ENCODE peak calls at places on chromosomes 11 and 22, in five cellular contexts. A, Q, E, P and J are unnamed samples.

GRCh38 chr11:2827256-2827655 is 58.3 kb downstream of the CDKN1C start:
- DNase-seq in A (no peak), P (peak), E (peak), Q (no peak), J (no peak)

GRCh38 chr11:118691926-118692830 is 12.7 kb upstream of the TREH start:
- DNase-seq in P (no peak), E (peak), Q (no peak), A (no peak), J (no peak)

GRCh38 chr11:17600316-17601205 is 53.5 kb downstream of the OTOG start:
- DNase-seq in Q (no peak), P (peak), A (no peak), E (no peak), J (no peak)

GRCh38 chr11:116276051-116277044 is 496.4 kb downstream of the BUD13 start:
- DNase-seq in P (peak), A (peak), E (peak), Q (peak), J (no peak)

GRCh38 chr11:2797741-2798361 is 87.7 kb downstream of the CDKN1C start:
- DNase-seq in P (peak), A (no peak), E (no peak), Q (no peak), J (no peak)

GRCh38 chr11:10926801-10927200 is 68.9 kb upstream of the ZBED5 start:
- DNase-seq in P (no peak), A (no peak), Q (no peak), E (peak), J (no peak)

GRCh38 chr11:119148855-119149370 is at the start of gene ABCG4:
- DNase-seq in E (no peak), P (no peak), A (no peak), Q (no peak), J (no peak)

GRCh38 chr11:65491614-65492386 is 7.0 kb upstream of the MALAT1 start:
- DNase-seq in Q (no peak), E (peak), P (peak), A (peak), J (peak)

GRCh38 chr11:60251485-60252207 is 8.7 kb upstream of the MS4A4E start:
- DNase-seq in P (no peak), E (no peak), A (peak), Q (peak), J (no peak)

GRCh38 chr22:48279465-48279765 is 1517.0 kb downstream of the TBC1D22A start:
- DNase-seq in E (no peak), P (no peak), Q (no peak), A (no peak), J (no peak)

GRCh38 chr22:27150530-27150909 is 493.1 kb downstream of the MIAT start:
- DNase-seq in Q (no peak), P (no peak), E (no peak), A (no peak), J (no peak)

GRCh38 chr11:60762851-60763691 is 6.4 kb downstream of the MS4A15 start:
- DNase-seq in Q (no peak), P (no peak), A (no peak), E (no peak), J (no peak)

GRCh38 chr22:48581821-48582469 is 1245.7 kb downstream of the BRD1 start:
- DNase-seq in P (peak), E (no peak), A (no peak), Q (no peak), J (no peak)

GRCh38 chr11:126113515-126113957 is 50.9 kb upstream of the CDON start:
- DNase-seq in Q (peak), A (peak), P (peak), E (peak), J (peak)

GRCh38 chr11:69342588-69343330 is 48.8 kb downstream of the MYEOV start:
- DNase-seq in E (no peak), Q (no peak), A (no peak), P (no peak), J (no peak)

GRCh38 chr11:86571273-86571948 is 101.0 kb downstream of the ME3 start:
- DNase-seq in A (no peak), Q (no peak), E (no peak), P (no peak), J (no peak)

GRCh38 chr22:37545703-37546435 is 14.4 kb upstream of the CDC42EP1 start:
- DNase-seq in E (peak), A (peak), Q (no peak), P (peak), J (no peak)

GRCh38 chr11:119361056-119361787 is 14.7 kb upstream of the MFRP start:
- DNase-seq in E (peak), P (peak), A (peak), Q (peak), J (peak)

GRCh38 chr11:24324211-24324610 is 172.6 kb upstream of the LUZP2 start:
- DNase-seq in P (no peak), Q (no peak), E (peak), A (no peak), J (no peak)

GRCh38 chr22:47778160-47778658 is 1015.8 kb downstream of the TBC1D22A start:
- DNase-seq in P (no peak), Q (no peak), A (no peak), E (no peak), J (no peak)

GRCh38 chr11:118263694-118264567 is at the start of gene MPZL2:
- DNase-seq in E (no peak), A (peak), P (no peak), Q (no peak), J (no peak)

GRCh38 chr11:58576792-58577440 is 1.3 kb upstream of the LPXN start:
- DNase-seq in A (no peak), P (no peak), E (peak), Q (peak), J (no peak)

GRCh38 chr11:67051945-67052488 is 4.6 kb upstream of the RHOD start:
- DNase-seq in P (no peak), E (no peak), A (no peak), Q (no peak), J (no peak)

GRCh38 chr11:62882811-62883496 is 2.3 kb downstream of the SLC3A2 start:
- DNase-seq in E (no peak), P (no peak), Q (no peak), A (no peak), J (no peak)

GRCh38 chr11:34363363-34364084 is 5.7 kb upstream of the ABTB2 start:
- DNase-seq in A (no peak), Q (no peak), E (no peak), P (no peak), J (no peak)

GRCh38 chr22:42895087-42895486 is 38.0 kb upstream of the ARFGAP3 start:
- DNase-seq in A (no peak), Q (no peak), P (no peak), E (no peak), J (no peak)

GRCh38 chr11:2375964-2376551 is 1.1 kb upstream of the CD81 start:
- DNase-seq in A (no peak), P (peak), E (no peak), Q (no peak), J (peak)

GRCh38 chr11:121459413-121460041 is 6.8 kb upstream of the SORL1-AS1 start:
- DNase-seq in A (no peak), P (no peak), Q (no peak), E (no peak), J (no peak)

GRCh38 chr11:93279911-93280347 is 50.6 kb upstream of the DEUP1 start:
- DNase-seq in Q (no peak), E (no peak), A (no peak), P (no peak), J (peak)

GRCh38 chr22:49760630-49761571 is 66.8 kb downstream of the BRD1 start:
- DNase-seq in A (no peak), E (no peak), P (peak), Q (no peak), J (no peak)

DNA sequence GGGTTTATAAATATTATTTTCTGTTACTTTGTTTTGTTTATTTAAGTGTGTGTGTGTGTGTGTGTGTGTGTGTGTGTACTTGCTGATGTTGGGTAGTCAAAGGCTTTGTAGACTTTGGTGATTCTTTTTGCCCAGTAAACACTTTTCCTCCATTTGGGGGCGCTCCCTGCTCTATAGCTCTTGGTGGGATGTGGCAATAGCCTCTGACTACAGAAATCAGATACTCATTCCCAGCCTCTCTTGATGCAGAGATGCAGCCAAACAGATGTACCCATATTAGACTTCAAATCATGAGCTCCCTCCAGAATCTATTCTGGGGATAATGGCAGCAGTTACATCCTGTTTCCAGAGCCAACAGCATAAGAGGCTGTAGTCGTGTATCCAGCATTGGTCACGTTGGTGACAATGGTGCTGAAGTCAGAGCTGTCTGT is 33.4 kb upstream of the APOL5 start:
- DNase-seq in P (no peak), Q (no peak), E (peak), A (peak), J (no peak)
- TF ChIP-seq CTCF in P (peak), Q (peak), E (peak), A (peak), J (peak)

GRCh38 chr22:30385913-30386312 is 1.3 kb downstream of the RNF215 start:
- DNase-seq in E (no peak), Q (no peak), P (no peak), A (no peak), J (no peak)
- H3K4me3 ChIP-seq in E (no peak), Q (no peak), P (no peak), A (no peak), J (peak)

GRCh38 chr11:76380161-76380976 is 563 bp downstream of the THAP12 start:
- DNase-seq in Q (no peak), A (peak), E (peak), P (peak), J (no peak)

GRCh38 chr11:76382209-76382608 is 1.1 kb downstream of the GVQW3 start:
- DNase-seq in Q (no peak), E (no peak), P (no peak), A (no peak), J (no peak)

GRCh38 chr11:76379811-76380160 is 1.1 kb downstream of the THAP12 start:
- DNase-seq in E (no peak), P (no peak), A (no peak), Q (no peak), J (no peak)

GRCh38 chr11:76376746-76377558 is 4.0 kb downstream of the THAP12 start:
- DNase-seq in A (no peak), E (no peak), Q (no peak), P (no peak), J (no peak)

GRCh38 chr11:76380977-76381719 is at the start of the genes GVQW3 and THAP12:
- DNase-seq in Q (peak), P (peak), E (peak), A (peak), J (peak)
- TF ChIP-seq CTCF in Q (peak), P (no peak), E (no peak), A (peak), J (no peak)

DNA sequence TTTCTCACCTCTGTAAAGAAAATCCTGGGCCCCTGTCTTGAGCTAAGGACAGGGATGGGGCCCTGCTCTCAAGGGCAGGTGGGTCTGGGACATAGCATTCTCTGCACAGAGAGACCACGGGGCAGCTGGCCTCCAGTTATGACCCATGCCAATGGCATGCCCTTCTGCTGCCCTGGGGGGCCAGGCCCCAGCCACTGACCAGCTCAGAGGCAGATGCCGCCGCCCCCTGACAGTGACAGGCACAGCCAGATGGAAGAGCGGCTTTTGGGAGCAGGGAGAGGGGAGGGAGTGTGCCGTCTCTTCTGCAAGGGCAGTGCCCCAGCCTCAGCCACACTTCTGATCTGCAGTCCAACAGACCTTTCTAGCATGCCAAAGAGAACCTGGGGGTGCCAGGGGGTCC is 114.8 kb upstream of the NAV2 start:
- DNase-seq in A (no peak), P (peak), E (no peak), Q (no peak), J (no peak)
- H3K4me3 ChIP-seq in A (no peak), P (no peak), E (no peak), Q (no peak), J (no peak)